ENCODE peak calls at places on chromosomes 7 and 10, in seven cellular contexts. B, K, N, P, Z, W and I are unnamed samples.

GRCh38 chr10:90407116-90407515 is 450.7 kb downstream of the HTR7 start:
- DNase-seq in B (no peak), K (no peak), N (no peak), P (no peak), Z (no peak), W (no peak), I (no peak)

GRCh38 chr7:135704074-135704473 is 23.9 kb downstream of the SLC13A4 start:
- DNase-seq in B (no peak), K (no peak), N (no peak), P (no peak), Z (no peak), W (no peak), I (no peak)

GRCh38 chr7:73894851-73895441 is 34.0 kb downstream of the TMEM270 start:
- DNase-seq in B (no peak), K (no peak), N (no peak), P (peak), Z (no peak), W (peak), I (no peak)

GRCh38 chr7:89085580-89085979 is 290.0 kb upstream of the TEX47 start:
- DNase-seq in B (no peak), K (no peak), N (no peak), P (no peak), Z (no peak), W (no peak), I (no peak)

GRCh38 chr10:74103560-74104248 is 46.9 kb downstream of the AP3M1 start:
- DNase-seq in B (no peak), K (no peak), N (peak), P (no peak), Z (no peak), W (no peak), I (peak)

GRCh38 chr10:28954211-28954610 is 276.9 kb downstream of the BAMBI start:
- DNase-seq in B (no peak), K (no peak), N (no peak), P (no peak), Z (no peak), W (no peak), I (no peak)

GRCh38 chr10:17730667-17731066 is 21.3 kb upstream of the TMEM236 start:
- DNase-seq in B (no peak), K (no peak), N (no peak), P (peak), Z (no peak), W (no peak), I (no peak)

GRCh38 chr7:46979439-46979838 is 602.5 kb downstream of the TNS3 start:
- DNase-seq in B (no peak), K (no peak), N (no peak), P (no peak), Z (no peak), W (no peak), I (no peak)

GRCh38 chr10:47326306-47326926 is 4.2 kb downstream of the GDF2 start:
- DNase-seq in B (no peak), K (no peak), N (no peak), P (no peak), Z (no peak), W (no peak), I (no peak)

GRCh38 chr10:69892436-69893215 is 90.9 kb downstream of the COL13A1 start:
- DNase-seq in B (no peak), K (no peak), N (no peak), P (no peak), Z (no peak), W (no peak), I (no peak)

GRCh38 chr7:128932862-128933821 is 4.6 kb upstream of the IRF5 start:
- DNase-seq in B (no peak), K (no peak), N (peak), P (peak), Z (no peak), W (no peak), I (peak)

GRCh38 chr10:125041856-125042506 is 100.1 kb downstream of the ZRANB1 start:
- DNase-seq in B (no peak), K (no peak), N (no peak), P (no peak), Z (no peak), W (no peak), I (no peak)

GRCh38 chr10:112585960-112586359 is 138.9 kb downstream of the VTI1A start:
- DNase-seq in B (no peak), K (no peak), N (no peak), P (no peak), Z (no peak), W (no peak), I (no peak)

GRCh38 chr7:47819054-47819920 is 129.0 kb downstream of the PKD1L1 start:
- DNase-seq in B (peak), K (peak), N (peak), P (peak), Z (no peak), W (peak), I (peak)

GRCh38 chr10:77392851-77393250 is 244.8 kb downstream of the KCNMA1 start:
- DNase-seq in B (no peak), K (peak), N (no peak), P (peak), Z (no peak), W (no peak), I (no peak)

GRCh38 chr10:114418109-114418508 is 13.8 kb upstream of the AFAP1L2 start:
- DNase-seq in B (no peak), K (no peak), N (no peak), P (no peak), Z (no peak), W (no peak), I (no peak)

GRCh38 chr10:114821293-114821914 is at the start of gene FHIP2A:
- DNase-seq in B (peak), K (peak), N (peak), P (peak), Z (peak), W (peak), I (peak)

GRCh38 chr7:116953727-116954442 is 584 bp downstream of the ST7 start:
- DNase-seq in B (peak), K (peak), N (peak), P (peak), Z (no peak), W (no peak), I (peak)

GRCh38 chr7:84337386-84337785 is 142.8 kb upstream of the SEMA3A start:
- DNase-seq in B (no peak), K (no peak), N (no peak), P (no peak), Z (no peak), W (no peak), I (no peak)

GRCh38 chr10:12019343-12019971 is 23.2 kb downstream of the UPF2 start:
- DNase-seq in B (no peak), K (no peak), N (no peak), P (no peak), Z (no peak), W (no peak), I (no peak)

GRCh38 chr7:140656548-140657515 is 15.9 kb upstream of the ADCK2 start:
- DNase-seq in B (no peak), K (no peak), N (peak), P (peak), Z (peak), W (no peak), I (peak)

GRCh38 chr7:155884225-155885161 is 72.2 kb upstream of the SHH start:
- DNase-seq in B (no peak), K (no peak), N (no peak), P (no peak), Z (no peak), W (no peak), I (no peak)

GRCh38 chr10:103643381-103643780 is 149.9 kb downstream of the NEURL1 start:
- DNase-seq in B (no peak), K (no peak), N (no peak), P (no peak), Z (no peak), W (no peak), I (no peak)

GRCh38 chr10:70052462-70053211 is at the start of gene MACROH2A2:
- DNase-seq in B (peak), K (peak), N (peak), P (peak), Z (no peak), W (peak), I (peak)

GRCh38 chr7:137337902-137338301 is 5.6 kb downstream of the PTN start:
- DNase-seq in B (no peak), K (no peak), N (no peak), P (no peak), Z (no peak), W (no peak), I (no peak)

GRCh38 chr10:8912108-8912507 is 857.6 kb downstream of the GATA3 start:
- DNase-seq in B (no peak), K (no peak), N (no peak), P (no peak), Z (no peak), W (no peak), I (no peak)

GRCh38 chr7:102993532-102994029 is 80.8 kb downstream of the LRRC17 start:
- DNase-seq in B (no peak), K (no peak), N (no peak), P (no peak), Z (no peak), W (no peak), I (no peak)

GRCh38 chr10:50295367-50295766 is 44.1 kb upstream of the ASAH2 start:
- DNase-seq in B (no peak), K (no peak), N (no peak), P (no peak), Z (no peak), W (no peak), I (no peak)

GRCh38 chr10:131792011-131792651 is 108.7 kb upstream of the PPP2R2D start:
- DNase-seq in B (no peak), K (no peak), N (no peak), P (no peak), Z (no peak), W (no peak), I (no peak)

GRCh38 chr7:130865408-130866236 is 131.6 kb upstream of the KLF14 start:
- DNase-seq in B (no peak), K (no peak), N (no peak), P (no peak), Z (no peak), W (no peak), I (no peak)

GRCh38 chr10:28503114-28503513 is 29.8 kb upstream of the WAC start:
- DNase-seq in B (no peak), K (no peak), N (no peak), P (no peak), Z (no peak), W (no peak), I (no peak)

GRCh38 chr10:78417425-78418370 is 384.0 kb downstream of the RPS24 start:
- DNase-seq in B (no peak), K (no peak), N (no peak), P (no peak), Z (no peak), W (peak), I (no peak)

GRCh38 chr7:156111-157007 is 36.0 kb upstream of the FAM20C start:
- DNase-seq in B (no peak), K (no peak), N (no peak), P (peak), Z (no peak), W (no peak), I (no peak)